ENCODE peak calls at places on chromosomes 4 and X, in four cellular contexts. A is left ventricle myocardium inferior; G is naive thymus-derived CD4-positive, alpha-beta T cell; N is left lung. D is an unnamed sample. For H3K9me3, the result is how much of the 10 kb centered on the place peaks cover.

GRCh38 chrX:22135171-22135711 is 103.1 kb downstream of the PHEX start:
- DNase-seq in A (no peak), G (no peak), N (no peak), D (no peak)

GRCh38 chrX:24918715-24919114 is 97.0 kb downstream of the ARX start:
- DNase-seq in A (no peak), G (no peak), N (no peak), D (peak)

GRCh38 chr4:47065099-47065498 is 33.7 kb downstream of the GABRB1 start:
- DNase-seq in A (no peak), G (no peak), N (no peak), D (no peak)

GRCh38 chrX:76148753-76149152 is 24.1 kb upstream of the PBDC1 start:
- DNase-seq in A (no peak), G (peak), N (no peak), D (peak)

GRCh38 chr4:103499094-103499493 is 220.7 kb downstream of the TACR3 start:
- DNase-seq in A (no peak), G (no peak), N (no peak), D (no peak)

GRCh38 chr4:36152712-36153111 is 91.6 kb downstream of the ARAP2 start:
- DNase-seq in A (no peak), G (no peak), N (no peak), D (no peak)

GRCh38 chr4:87839309-87839946 is 6.7 kb downstream of the MEPE start:
- DNase-seq in A (peak), G (no peak), N (no peak), D (peak)

GRCh38 chr4:119526786-119527550 is 101.6 kb downstream of the PDE5A start:
- DNase-seq in A (no peak), G (no peak), N (no peak), D (no peak)

GRCh38 chrX:115561605-115562491 is 874 bp downstream of the PLS3 start:
- DNase-seq in A (peak), G (no peak), N (peak), D (peak)

GRCh38 chrX:40420899-40421729 is 159.7 kb upstream of the ATP6AP2 start:
- DNase-seq in A (peak), G (no peak), N (no peak), D (peak)

GRCh38 chr4:2799971-2800690 is 7.2 kb downstream of the SH3BP2 start:
- DNase-seq in A (peak), G (peak), N (peak), D (no peak)

GRCh38 chr4:56086073-56086521 is 137.4 kb downstream of the CEP135 start:
- DNase-seq in A (no peak), G (no peak), N (no peak), D (peak)

GRCh38 chrX:139739138-139739537 is 31.2 kb upstream of the MCF2 start:
- DNase-seq in A (no peak), G (no peak), N (no peak), D (no peak)

GRCh38 chrX:115889121-115889890 is 281.2 kb upstream of the AGTR2 start:
- DNase-seq in A (no peak), G (no peak), N (peak), D (no peak)

GRCh38 chr4:128385683-128386304 is 98.2 kb upstream of the PGRMC2 start:
- DNase-seq in A (no peak), G (no peak), N (no peak), D (no peak)

GRCh38 chr4:138111462-138112000 is 130.6 kb downstream of the SLC7A11 start:
- DNase-seq in A (no peak), G (no peak), N (no peak), D (peak)

GRCh38 chr4:99540287-99540939 is 23.4 kb downstream of the TRMT10A start:
- DNase-seq in A (no peak), G (no peak), N (no peak), D (no peak)

GRCh38 chr4:187167126-187167525 is 443.5 kb upstream of the FAT1 start:
- DNase-seq in A (no peak), G (no peak), N (no peak), D (no peak)

GRCh38 chr4:23818097-23818648 is 71.7 kb downstream of the PPARGC1A start:
- DNase-seq in A (no peak), G (no peak), N (no peak), D (no peak)

GRCh38 chrX:11755724-11756123 is 2.3 kb upstream of the MSL3 start:
- DNase-seq in A (no peak), G (no peak), N (no peak), D (no peak)

GRCh38 chr4:111632752-111633151 is 512.5 kb upstream of the FAM241A start:
- DNase-seq in A (no peak), G (no peak), N (no peak), D (no peak)

GRCh38 chr4:10461091-10461849 is 4.0 kb upstream of the ZNF518B start:
- DNase-seq in A (peak), G (peak), N (peak), D (peak)

GRCh38 chr4:139278956-139279722 is 886 bp downstream of the MGARP start:
- DNase-seq in A (no peak), G (no peak), N (no peak), D (peak)

GRCh38 chr4:13533670-13534343 is 10.5 kb downstream of the NKX3-2 start:
- DNase-seq in A (no peak), G (no peak), N (no peak), D (peak)
- H3K9me3 ChIP-seq in A (under half), G (under half), N (under half), D (under half)

GRCh38 chrX:144717682-144718081 is 529.6 kb upstream of the SPANXN1 start:
- DNase-seq in A (no peak), G (no peak), N (no peak), D (no peak)
- H3K9me3 ChIP-seq in A (under half), G (under half), N (under half), D (under half)

DNA sequence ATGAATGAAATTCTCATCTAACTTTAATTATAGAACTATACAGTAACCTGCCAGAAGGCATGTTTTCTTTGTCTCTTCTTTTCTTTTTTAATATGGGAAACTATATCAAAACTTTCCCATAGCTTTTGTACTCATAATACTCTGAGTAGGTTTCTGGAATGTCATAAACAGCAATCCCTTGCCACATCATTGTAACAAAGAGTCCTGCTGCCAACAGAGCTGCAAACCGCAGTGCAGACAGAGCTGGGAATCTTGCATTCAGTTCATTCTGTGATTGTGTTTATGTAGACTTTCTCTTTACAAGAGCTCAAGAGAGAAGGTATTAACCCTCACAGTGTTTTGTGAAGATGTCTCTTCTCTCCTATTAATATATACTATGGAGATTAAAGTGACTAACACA is 304.4 kb upstream of the SLIT2 start:
- DNase-seq in A (no peak), G (no peak), N (no peak), D (no peak)
- H3K9me3 ChIP-seq in A (under half), G (under half), N (under half), D (under half)

GRCh38 chrX:58044130-58044529 is 133.9 kb upstream of the ZXDA start:
- DNase-seq in A (no peak), G (no peak), N (no peak), D (no peak)
- H3K9me3 ChIP-seq in A (under half), G (under half), N (under half), D (half or more)

GRCh38 chr4:1656986-1657385 is 27.1 kb downstream of the FAM53A start:
- DNase-seq in A (no peak), G (no peak), N (no peak), D (no peak)
- H3K9me3 ChIP-seq in A (under half), G (under half), N (under half), D (under half)

GRCh38 chr4:153245775-153246174 is 41.5 kb downstream of the TRIM2 start:
- DNase-seq in A (no peak), G (no peak), N (no peak), D (no peak)

GRCh38 chr4:153244969-153245368 is 40.7 kb downstream of the TRIM2 start:
- DNase-seq in A (no peak), G (no peak), N (no peak), D (no peak)

GRCh38 chr4:153248641-153249198 is 44.5 kb downstream of the TRIM2 start:
- DNase-seq in A (no peak), G (no peak), N (peak), D (peak)

GRCh38 chr4:153247116-153247490 is 42.9 kb downstream of the TRIM2 start:
- DNase-seq in A (no peak), G (no peak), N (no peak), D (peak)

DNA sequence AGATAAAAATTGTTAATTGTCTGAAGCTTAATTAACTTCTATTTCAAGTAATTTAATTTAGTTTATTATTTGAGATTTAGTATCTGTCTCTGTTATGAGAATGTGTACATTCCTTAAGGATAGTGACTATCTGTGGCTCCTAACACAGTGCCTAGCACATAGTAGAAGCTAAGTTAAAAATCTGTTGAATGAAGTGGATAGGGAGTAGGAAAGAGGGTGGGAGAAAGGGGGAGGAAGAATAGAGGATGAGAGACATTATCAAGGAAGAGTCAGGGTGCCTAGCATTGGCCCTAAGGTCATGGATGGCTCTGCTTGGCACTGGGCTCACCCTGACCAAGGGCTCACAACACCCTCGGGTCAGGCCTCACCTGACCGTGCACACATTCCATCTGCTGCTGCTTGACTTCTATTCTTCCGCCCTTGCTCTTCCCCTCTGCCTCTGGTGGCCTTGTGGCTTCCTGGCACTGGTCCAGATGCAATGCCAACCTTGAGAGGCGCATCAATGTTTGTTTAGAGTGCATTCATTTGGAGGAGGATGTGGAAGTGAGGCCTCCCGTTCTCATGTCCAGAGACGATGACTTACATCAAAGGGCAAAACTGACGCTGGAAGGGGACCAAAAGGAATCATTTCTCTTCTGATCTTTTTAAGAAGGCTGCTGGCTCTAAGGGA is 42.3 kb downstream of the TRIM2 start:
- DNase-seq in A (no peak), G (no peak), N (no peak), D (no peak)
- H3K9me3 ChIP-seq in A (under half), G (under half), N (under half), D (under half)

GRCh38 chr4:127311371-127311770 is 321.4 kb upstream of the INTU start:
- DNase-seq in A (no peak), G (no peak), N (no peak), D (no peak)
- H3K9me3 ChIP-seq in A (under half), G (under half), N (under half), D (under half)

D was measured in endodermal cell.